ENCODE peak calls at places on chromosomes 16 and 17, in ten cellular contexts. A is astrocyte of the spinal cord, O is progenitor cell of endocrine pancreas, I is epithelial cell of esophagus, V is WTC11, L is neural progenitor cell, G is fibroblast of the aortic adventitia, M is choroid plexus epithelial cell, R is SK-N-SH, P is IMR-90. Q is an unnamed sample.
A peak's percentile ranks its signal among the peaks of the same experiment; 100 is the strongest.

GRCh38 chr16:85649411-85649977 is 36.4 kb downstream of the GSE1 start:
- DNase-seq in L (no peak), A (no peak), I (no peak), V (no peak), P (no peak), O (no peak), G (no peak), R (no peak), M (no peak), Q (no peak)

GRCh38 chr16:11250091-11250785 is 5.8 kb downstream of the SOCS1 start:
- DNase-seq in V (peak; percentile 34), P (peak; percentile 78), R (no peak), A (peak; percentile 9), I (no peak), L (no peak), O (no peak), G (no peak), M (peak; percentile 27), Q (no peak)

GRCh38 chr17:2474371-2474770 is 37.3 kb downstream of the METTL16 start:
- DNase-seq in I (no peak), O (no peak), A (no peak), R (no peak), L (no peak), G (no peak), P (no peak), M (no peak), V (no peak), Q (no peak)

GRCh38 chr16:56667581-56668571 is at the start of gene MT1G:
- DNase-seq in V (peak; percentile 65), R (peak; percentile 57), G (peak; percentile 14), O (no peak), L (no peak), P (no peak), A (peak; percentile 12), I (no peak), M (peak; percentile 50), Q (no peak)

GRCh38 chr17:41048441-41048840 is 1.3 kb upstream of the KRTAP2-1 start:
- DNase-seq in L (no peak), O (no peak), I (peak; percentile 53), G (no peak), R (no peak), A (peak; percentile 41), P (peak; percentile 60), M (peak; percentile 25), V (no peak), Q (no peak)

GRCh38 chr17:15262291-15263205 is 2.6 kb downstream of the PMP22 start:
- DNase-seq in V (peak; percentile 57), I (peak; percentile 27), O (peak; percentile 17), R (peak; percentile 84), L (peak; percentile 81), P (peak; percentile 83), G (peak; percentile 94), A (peak; percentile 87), M (peak; percentile 82), Q (peak; percentile 32)

GRCh38 chr17:8152981-8153549 is 861 bp upstream of the PER1 start:
- DNase-seq in R (no peak), A (no peak), O (no peak), V (no peak), M (no peak), L (no peak), G (peak; percentile 15), P (no peak), I (no peak), Q (no peak)

GRCh38 chr16:23509441-23509754 is 896 bp downstream of the GGA2 start:
- DNase-seq in M (no peak), G (no peak), P (no peak), V (no peak), L (no peak), O (no peak), A (no peak), I (no peak), R (no peak), Q (no peak)

GRCh38 chr17:61504697-61505096 is 52.5 kb downstream of the TBX4 start:
- DNase-seq in O (no peak), M (peak; percentile 97), G (peak; percentile 83), A (peak; percentile 86), P (peak; percentile 96), R (no peak), I (peak; percentile 14), V (no peak), L (no peak), Q (no peak)

GRCh38 chr16:49277386-49277742 is 4.3 kb downstream of the CBLN1 start:
- DNase-seq in A (no peak), R (no peak), P (no peak), O (no peak), M (no peak), L (peak; percentile 46), V (peak; percentile 24), I (no peak), G (no peak), Q (no peak)

GRCh38 chr17:32298721-32299578 is 33.3 kb downstream of the RHBDL3 start:
- DNase-seq in I (no peak), O (no peak), A (no peak), P (no peak), L (peak; percentile 48), M (peak; percentile 10), R (no peak), V (no peak), G (no peak), Q (no peak)

GRCh38 chr16:80693553-80693952 is 110.8 kb downstream of the CDYL2 start:
- DNase-seq in G (no peak), A (no peak), I (no peak), P (peak; percentile 1), V (no peak), M (no peak), O (no peak), R (no peak), L (no peak), Q (no peak)

GRCh38 chr17:35896011-35896587 is 15.9 kb upstream of the CCL5 start:
- DNase-seq in A (no peak), O (no peak), M (peak; percentile 56), L (no peak), R (no peak), P (no peak), V (no peak), G (no peak), I (no peak), Q (peak; percentile 38)

GRCh38 chr17:44307387-44308186 is 814 bp upstream of the RUNDC3A start:
- DNase-seq in M (no peak), O (no peak), I (peak; percentile 75), A (no peak), G (peak; percentile 37), R (peak; percentile 89), P (no peak), V (peak; percentile 76), L (peak; percentile 91), Q (no peak)

GRCh38 chr17:17506893-17507464 is 10.8 kb upstream of the RASD1 start:
- DNase-seq in O (no peak), M (no peak), A (peak; percentile 21), I (no peak), G (no peak), V (no peak), P (no peak), R (peak; percentile 48), L (no peak), Q (no peak)

GRCh38 chr17:1360975-1361374 is 39.0 kb downstream of the YWHAE start:
- DNase-seq in L (no peak), V (no peak), R (no peak), I (no peak), M (no peak), A (no peak), P (no peak), G (no peak), O (no peak), Q (no peak)
- TF ChIP-seq CTCF in L (no peak), V (no peak), R (peak; percentile 17), I (no peak), M (no peak), A (no peak), P (no peak), G (no peak), O (no peak), Q (no peak)

DNA sequence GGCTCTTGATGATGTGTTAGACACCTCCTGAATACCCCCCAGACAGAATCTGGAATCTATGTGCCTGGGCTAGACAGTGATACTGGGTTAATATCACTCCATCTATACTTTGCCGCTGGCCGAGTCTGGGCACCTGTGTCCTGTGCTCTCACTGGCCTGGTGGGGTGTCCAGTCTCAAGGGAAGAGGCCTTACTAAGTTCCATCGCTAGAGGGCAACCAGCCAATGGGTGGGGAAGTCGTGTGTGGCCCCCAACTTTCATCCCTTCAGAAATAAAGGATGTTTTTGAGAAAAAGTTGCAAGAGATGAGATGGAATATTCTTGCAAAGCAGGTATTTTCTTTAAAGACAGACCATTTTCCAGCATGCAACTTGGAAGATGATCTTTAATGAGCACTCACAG is 1.6 kb upstream of the GLP2R start:
- DNase-seq in V (no peak), A (no peak), R (no peak), I (no peak), O (no peak), P (no peak), L (no peak), M (no peak), G (no peak), Q (no peak)
- TF ChIP-seq CTCF in V (no peak), A (no peak), R (no peak), I (no peak), O (no peak), P (no peak), L (peak; percentile 40), M (peak; percentile 23), G (no peak), Q (peak; percentile 13)

GRCh38 chr16:28157768-28158535 is 53.8 kb downstream of the XPO6 start:
- DNase-seq in P (peak; percentile 59), L (no peak), O (no peak), R (no peak), M (peak; percentile 87), G (peak; percentile 86), V (no peak), A (no peak), I (no peak), Q (no peak)
- TF ChIP-seq CTCF in P (no peak), L (no peak), O (no peak), R (no peak), M (no peak), G (no peak), V (no peak), A (no peak), I (no peak), Q (no peak)

GRCh38 chr17:65800655-65801054 is 239.2 kb upstream of the AXIN2 start:
- DNase-seq in P (no peak), G (no peak), M (no peak), I (no peak), V (no peak), A (no peak), O (no peak), L (no peak), R (no peak), Q (no peak)

GRCh38 chr17:65797101-65797500 is 235.7 kb upstream of the AXIN2 start:
- DNase-seq in R (no peak), G (no peak), A (no peak), O (no peak), V (no peak), M (no peak), L (no peak), P (peak; percentile 4), I (no peak), Q (no peak)

GRCh38 chr17:65799869-65800268 is 238.4 kb upstream of the AXIN2 start:
- DNase-seq in O (no peak), I (no peak), P (peak; percentile 28), L (no peak), M (no peak), G (no peak), A (no peak), V (no peak), R (no peak), Q (no peak)

GRCh38 chr17:65799454-65799853 is 238.0 kb upstream of the AXIN2 start:
- DNase-seq in M (no peak), I (no peak), A (no peak), G (no peak), O (no peak), R (no peak), P (no peak), V (no peak), L (no peak), Q (no peak)

GRCh38 chr17:65797809-65798208 is 236.4 kb upstream of the AXIN2 start:
- DNase-seq in L (peak; percentile 74), I (peak; percentile 10), V (peak; percentile 67), M (peak; percentile 23), R (peak; percentile 8), G (no peak), A (no peak), O (no peak), P (no peak), Q (no peak)
- TF ChIP-seq CTCF in L (peak; percentile 76), I (no peak), V (peak; percentile 74), M (peak; percentile 49), R (peak; percentile 50), G (no peak), A (peak; percentile 37), O (peak; percentile 17), P (no peak), Q (no peak)